ENCODE peak calls at places on chromosome 10, in nine cellular contexts. E is lower leg skin, F is osteoblast, B is body of pancreas, Z is A549, O is AG04449, H is left ventricle myocardium inferior, Q is heart right ventricle, W is AG04450. D is an unnamed sample.

GRCh38 chr10:113132651-113133088 is 182.6 kb downstream of the TCF7L2 start:
- DNase-seq in B (no peak), F (no peak), E (no peak), H (no peak), Q (no peak), Z (no peak), W (no peak), O (peak; percentile 19), D (no peak)

GRCh38 chr10:68074404-68074774 is 694 bp downstream of the HERC4 start:
- DNase-seq in B (no peak), F (no peak), W (no peak), Z (no peak), H (no peak), Q (no peak), O (no peak), E (no peak), D (no peak)

GRCh38 chr10:91103384-91104184 is 116.9 kb upstream of the PCGF5 start:
- DNase-seq in H (no peak), Z (no peak), Q (no peak), E (no peak), B (no peak), O (no peak), F (peak; percentile 62), W (no peak), D (no peak)

GRCh38 chr10:22374489-22375126 is 29.3 kb downstream of the SPAG6 start:
- DNase-seq in O (no peak), F (no peak), Z (no peak), H (no peak), Q (no peak), B (no peak), E (no peak), W (no peak), D (no peak)

GRCh38 chr10:118911361-118911760 is 118.2 kb upstream of the NANOS1 start:
- DNase-seq in H (no peak), B (no peak), E (no peak), Z (peak; percentile 50), W (no peak), O (no peak), Q (no peak), F (peak; percentile 81), D (no peak)

GRCh38 chr10:43043773-43044394 is 33.0 kb upstream of the RET start:
- DNase-seq in B (peak; percentile 5), F (peak; percentile 86), Q (no peak), H (no peak), W (no peak), O (no peak), E (no peak), Z (no peak), D (no peak)

GRCh38 chr10:5547934-5548660 is 23.3 kb downstream of the CALML3 start:
- DNase-seq in Z (peak; percentile 75), O (no peak), B (no peak), W (no peak), Q (no peak), E (no peak), F (peak; percentile 66), H (peak; percentile 18), D (peak; percentile 72)

GRCh38 chr10:69275444-69275843 is 2.9 kb upstream of the HK1 start:
- DNase-seq in Z (no peak), H (no peak), B (no peak), E (no peak), O (no peak), Q (no peak), W (no peak), F (no peak), D (no peak)

GRCh38 chr10:34789993-34790506 is 25.0 kb downstream of the PARD3 start:
- DNase-seq in W (no peak), Q (no peak), Z (peak; percentile 54), E (no peak), O (no peak), F (no peak), H (no peak), B (peak; percentile 42), D (no peak)

GRCh38 chr10:108465871-108466641 is 1301.5 kb upstream of the SORCS1 start:
- DNase-seq in Q (peak; percentile 4), F (no peak), W (no peak), E (peak; percentile 15), Z (no peak), B (peak; percentile 50), H (peak; percentile 22), O (no peak), D (no peak)

GRCh38 chr10:35916791-35917190 is 274.7 kb upstream of the FZD8 start:
- DNase-seq in B (no peak), Q (no peak), W (no peak), H (no peak), F (peak; percentile 57), E (no peak), O (no peak), Z (peak; percentile 13), D (no peak)

GRCh38 chr10:128540806-128541739 is 414.9 kb upstream of the MKI67 start:
- DNase-seq in E (no peak), W (no peak), F (no peak), Z (no peak), B (no peak), Q (peak; percentile 7), H (peak; percentile 23), O (no peak), D (peak; percentile 30)

GRCh38 chr10:49688920-49689319 is 9.5 kb downstream of the C10orf53 start:
- DNase-seq in Z (no peak), B (no peak), W (no peak), F (no peak), Q (no peak), E (no peak), H (no peak), O (no peak), D (no peak)

GRCh38 chr10:67935223-67935622 is 50.8 kb downstream of the SIRT1 start:
- DNase-seq in Q (no peak), B (no peak), O (no peak), W (no peak), H (no peak), Z (no peak), F (no peak), E (no peak), D (no peak)

GRCh38 chr10:83289373-83289772 is 849.9 kb upstream of the GHITM start:
- DNase-seq in E (no peak), Q (no peak), B (no peak), Z (no peak), H (no peak), O (no peak), F (no peak), W (no peak), D (no peak)

GRCh38 chr10:44660271-44660670 is 250.9 kb upstream of the TMEM72 start:
- DNase-seq in W (no peak), E (no peak), Z (no peak), B (no peak), F (no peak), H (no peak), O (no peak), Q (no peak), D (no peak)

GRCh38 chr10:55793024-55793423 is 568.0 kb downstream of the ZWINT start:
- DNase-seq in E (no peak), Z (peak; percentile 30), F (no peak), H (no peak), Q (no peak), W (no peak), B (no peak), O (no peak), D (no peak)

GRCh38 chr10:43131256-43131655 is 7.0 kb upstream of the CSGALNACT2 start:
- DNase-seq in Q (no peak), E (no peak), F (peak; percentile 39), Z (no peak), O (no peak), W (no peak), B (no peak), H (no peak), D (no peak)

GRCh38 chr10:96588060-96588554 is 1.3 kb upstream of the TM9SF3 start:
- DNase-seq in W (no peak), O (no peak), E (no peak), F (no peak), Q (no peak), Z (no peak), B (no peak), H (no peak), D (no peak)

GRCh38 chr10:94299417-94299816 is 63.3 kb downstream of the NOC3L start:
- DNase-seq in O (no peak), E (no peak), F (peak; percentile 73), H (no peak), B (no peak), Z (no peak), W (no peak), Q (no peak), D (no peak)

GRCh38 chr10:79562135-79562756 is 2.0 kb upstream of the SFTPA2 start:
- DNase-seq in F (peak; percentile 87), B (peak; percentile 75), Z (peak; percentile 68), Q (peak; percentile 66), E (peak; percentile 33), H (peak; percentile 55), W (peak; percentile 13), O (peak; percentile 14), D (peak; percentile 40)
- H3K4me3 ChIP-seq in F (peak overlapping the region; percentile 38), B (no peak overlapping the region), Z (no peak overlapping the region), Q (no peak overlapping the region), E (no peak overlapping the region), H (peak overlapping the region; percentile 47), W (no peak overlapping the region), O (no peak overlapping the region), D (no peak overlapping the region)

GRCh38 chr10:115777646-115778045 is 495.4 kb downstream of the GFRA1 start:
- DNase-seq in H (no peak), O (no peak), F (no peak), E (no peak), Z (no peak), Q (no peak), W (no peak), B (no peak), D (no peak)
- TF ChIP-seq CTCF in H (no peak), O (no peak), F (no peak), E (no peak), Z (no peak), Q (no peak), W (no peak), B (no peak), D (no peak)

GRCh38 chr10:103839867-103840746 is 15.3 kb downstream of the SH3PXD2A start:
- DNase-seq in W (no peak), E (no peak), O (no peak), B (no peak), H (peak; percentile 79), F (no peak), Z (no peak), Q (peak; percentile 69), D (no peak)
- H3K4me3 ChIP-seq in W (no peak overlapping the region), E (no peak overlapping the region), O (no peak overlapping the region), B (no peak overlapping the region), H (peak overlapping the region; percentile 39), F (no peak overlapping the region), Z (no peak overlapping the region), Q (no peak overlapping the region), D (no peak overlapping the region)

DNA sequence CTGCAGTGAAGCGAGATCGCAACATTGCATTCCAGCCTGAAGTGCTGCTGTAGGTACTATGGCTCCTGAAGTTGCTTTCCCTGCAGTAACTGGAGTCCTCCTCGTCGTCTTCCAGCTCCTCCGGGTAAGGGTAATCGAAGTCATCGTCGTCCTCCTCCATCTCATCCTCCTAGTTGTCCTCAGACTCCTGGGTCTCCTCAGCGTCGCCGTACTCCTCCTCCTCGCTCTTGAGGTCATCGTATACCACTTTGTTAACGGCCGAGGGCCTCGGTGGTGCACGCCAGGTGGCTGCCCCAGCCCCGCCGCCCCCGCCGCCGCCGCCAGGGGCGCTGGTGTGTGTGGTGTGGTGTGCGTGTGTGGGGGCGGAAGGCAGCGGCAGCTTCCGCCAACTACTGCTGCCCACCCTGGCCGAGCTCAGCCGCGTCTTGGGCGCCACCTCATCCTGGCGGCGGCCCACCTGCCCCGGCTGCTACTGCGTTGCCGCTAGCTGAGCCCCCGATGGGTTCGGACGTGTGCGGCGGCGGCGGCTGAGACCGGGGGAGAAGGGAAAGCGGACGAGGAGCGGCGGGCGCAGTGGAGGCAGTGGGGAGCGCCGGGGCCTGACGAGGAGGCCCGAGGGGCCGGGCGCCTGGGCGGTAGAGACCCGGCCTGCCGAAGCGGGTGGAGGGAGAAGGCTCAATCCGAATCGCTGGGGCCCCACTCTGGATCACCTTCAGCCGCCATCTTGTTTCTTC is 11.8 kb upstream of the ACBD5 start:
- DNase-seq in F (peak; percentile 97), H (peak; percentile 70), O (no peak), B (peak; percentile 76), W (no peak), Q (peak; percentile 65), E (peak; percentile 35), Z (peak; percentile 65), D (no peak)
- TF ChIP-seq CTCF in F (peak; percentile 14), H (peak; percentile 85), O (peak; percentile 51), B (peak; percentile 90), W (peak; percentile 26), Q (peak; percentile 89), E (no peak), Z (peak; percentile 48), D (no peak)